ENCODE peak calls at places on chromosomes 16 and 17, in nine cellular contexts. I is vagina; M is transverse colon; O is upper lobe of right lung; Z is endodermal cell; V is naive thymus-derived CD4-positive, alpha-beta T cell; S is stomach; H is lung; U is tibial artery. X is an unnamed sample. For H3K4me1, the result is how much of the 10 kb centered on the place peaks cover.

GRCh38 chr17:19387921-19388521 is 1.0 kb upstream of the MFAP4 start:
- DNase-seq in I (no peak), M (no peak), O (no peak), Z (no peak), V (no peak), S (no peak), H (no peak), U (peak), X (no peak)

GRCh38 chr16:49050607-49051006 is 231.0 kb downstream of the CBLN1 start:
- DNase-seq in I (no peak), M (no peak), O (no peak), Z (no peak), V (no peak), S (no peak), H (no peak), U (no peak), X (no peak)

GRCh38 chr16:81442909-81443687 is 1.5 kb upstream of the CMIP start:
- DNase-seq in I (no peak), M (no peak), O (no peak), Z (peak), V (no peak), S (no peak), H (no peak), U (no peak), X (no peak)

GRCh38 chr17:57612202-57613071 is 132.7 kb downstream of the CCDC182 start:
- DNase-seq in I (no peak), M (no peak), O (no peak), Z (peak), V (no peak), S (no peak), H (no peak), U (no peak), X (no peak)

GRCh38 chr16:8962393-8963009 is 1.2 kb downstream of the USP7 start:
- DNase-seq in I (no peak), M (peak), O (peak), Z (peak), V (peak), S (peak), H (peak), U (no peak), X (no peak)

GRCh38 chr17:77449908-77450741 is 309.4 kb downstream of the SEC14L1 start:
- DNase-seq in I (no peak), M (peak), O (no peak), Z (peak), V (peak), S (peak), H (no peak), U (peak), X (peak)

GRCh38 chr16:64615647-64616280 is 506.1 kb downstream of the CDH11 start:
- DNase-seq in I (no peak), M (no peak), O (peak), Z (peak), V (no peak), S (no peak), H (no peak), U (no peak), X (peak)

GRCh38 chr16:65083181-65083845 is 38.5 kb downstream of the CDH11 start:
- DNase-seq in I (no peak), M (no peak), O (no peak), Z (no peak), V (no peak), S (no peak), H (no peak), U (no peak), X (no peak)

GRCh38 chr17:57577751-57578607 is 167.1 kb downstream of the CCDC182 start:
- DNase-seq in I (no peak), M (no peak), O (no peak), Z (peak), V (no peak), S (no peak), H (peak), U (peak), X (peak)

GRCh38 chr16:88763502-88764053 is 21.4 kb downstream of the PIEZO1 start:
- DNase-seq in I (no peak), M (no peak), O (peak), Z (peak), V (no peak), S (peak), H (peak), U (no peak), X (no peak)

GRCh38 chr17:29567362-29568330 is 809 bp upstream of the ABHD15 start:
- DNase-seq in I (no peak), M (peak), O (peak), Z (peak), V (peak), S (peak), H (peak), U (peak), X (peak)

GRCh38 chr17:1752425-1752941 is 9.4 kb upstream of the SERPINF1 start:
- DNase-seq in I (no peak), M (peak), O (peak), Z (peak), V (no peak), S (no peak), H (peak), U (peak), X (no peak)

GRCh38 chr16:72480926-72481325 is 309.0 kb upstream of the PMFBP1 start:
- DNase-seq in I (no peak), M (no peak), O (no peak), Z (no peak), V (no peak), S (no peak), H (no peak), U (no peak), X (no peak)

GRCh38 chr16:82031116-82032084 is 3.7 kb upstream of the HSD17B2 start:
- DNase-seq in I (no peak), M (no peak), O (no peak), Z (peak), V (no peak), S (no peak), H (no peak), U (no peak), X (no peak)

GRCh38 chr17:42779942-42780815 is at the start of gene WNK4:
- DNase-seq in I (no peak), M (peak), O (no peak), Z (peak), V (no peak), S (peak), H (no peak), U (no peak), X (no peak)

GRCh38 chr17:31446195-31446967 is 54.9 kb downstream of the RAB11FIP4 start:
- DNase-seq in I (no peak), M (no peak), O (no peak), Z (no peak), V (no peak), S (no peak), H (no peak), U (no peak), X (no peak)

GRCh38 chr16:53566568-53566967 is 63.6 kb upstream of the AKTIP start:
- DNase-seq in I (no peak), M (no peak), O (no peak), Z (no peak), V (no peak), S (no peak), H (no peak), U (no peak), X (no peak)

GRCh38 chr16:6827931-6828330 is 504.7 kb upstream of the RBFOX1 start:
- DNase-seq in I (no peak), M (no peak), O (no peak), Z (no peak), V (no peak), S (no peak), H (no peak), U (no peak), X (no peak)

GRCh38 chr17:1577186-1577585 is 14.6 kb upstream of the PITPNA start:
- DNase-seq in I (no peak), M (peak), O (peak), Z (peak), V (no peak), S (peak), H (peak), U (peak), X (peak)

GRCh38 chr17:79053251-79053925 is 21.2 kb upstream of the ENGASE start:
- DNase-seq in I (no peak), M (no peak), O (peak), Z (no peak), V (no peak), S (no peak), H (no peak), U (no peak), X (no peak)

GRCh38 chr17:9859781-9860180 is 34.1 kb downstream of the GLP2R start:
- DNase-seq in I (peak), M (no peak), O (no peak), Z (peak), V (no peak), S (no peak), H (no peak), U (no peak), X (no peak)

GRCh38 chr17:77174928-77175720 is 34.4 kb downstream of the SEC14L1 start:
- DNase-seq in I (no peak), M (no peak), O (no peak), Z (no peak), V (no peak), S (peak), H (no peak), U (no peak), X (no peak)

GRCh38 chr16:14307623-14308356 is 236.7 kb downstream of the MRTFB start:
- DNase-seq in I (no peak), M (no peak), O (no peak), Z (peak), V (no peak), S (no peak), H (no peak), U (peak), X (peak)

GRCh38 chr17:70871180-70871818 is 702.0 kb downstream of the KCNJ2 start:
- DNase-seq in I (no peak), M (no peak), O (no peak), Z (no peak), V (no peak), S (no peak), H (no peak), U (no peak), X (no peak)

GRCh38 chr16:4328580-4329353 is 12.9 kb downstream of the GLIS2 start:
- DNase-seq in I (no peak), M (no peak), O (peak), Z (no peak), V (no peak), S (no peak), H (no peak), U (no peak), X (peak)
- H3K4me3 ChIP-seq in I (peak), M (peak), O (peak), Z (no peak), V (no peak), S (peak), H (no peak), U (peak), X (peak)

DNA sequence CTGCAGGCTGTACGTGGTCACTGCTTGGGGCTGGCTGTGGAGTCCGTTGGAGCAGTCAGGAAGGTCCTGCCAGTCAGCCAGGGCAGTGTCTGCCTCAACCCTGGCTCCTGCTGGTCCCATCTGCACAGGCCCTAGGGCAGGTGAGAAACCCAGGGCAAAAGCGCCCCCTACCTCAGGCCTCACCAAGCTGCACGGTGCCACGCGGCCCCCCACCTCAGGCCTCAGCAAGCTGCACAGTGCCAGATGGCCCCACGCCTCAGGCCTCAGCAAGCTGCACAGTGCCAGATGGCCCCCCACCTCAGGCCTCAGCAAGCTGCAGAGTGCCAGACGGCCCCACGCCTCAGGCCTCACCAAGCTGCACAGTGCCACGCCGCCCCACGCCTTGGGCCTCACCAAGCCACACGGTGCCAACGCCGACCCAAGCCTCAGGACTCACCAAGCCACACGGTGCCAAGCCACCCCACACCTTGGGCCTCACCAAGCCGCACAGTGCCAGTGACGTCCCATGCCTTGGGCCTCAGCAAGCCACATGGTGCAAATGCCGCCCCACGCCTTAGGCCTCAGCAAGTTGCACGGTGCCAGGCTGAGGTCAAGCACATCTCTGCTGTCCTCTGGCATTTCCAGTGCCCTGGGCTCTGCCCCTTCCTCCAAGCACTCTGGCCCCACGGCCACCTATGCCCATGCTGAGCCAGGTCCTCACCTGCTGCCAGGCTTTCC is 5.5 kb downstream of the TMEM204 start:
- DNase-seq in I (no peak), M (no peak), O (no peak), Z (peak), V (no peak), S (no peak), H (no peak), U (no peak), X (no peak)
- H3K4me1 ChIP-seq in I (half or more), M (under half), O (under half), Z (under half), V (half or more), S (half or more), H (under half), U (under half), X (half or more)

GRCh38 chr17:63960430-63960829 is 12.3 kb downstream of the SCN4A start:
- DNase-seq in I (no peak), M (no peak), O (no peak), Z (peak), V (no peak), S (no peak), H (no peak), U (no peak), X (no peak)
- H3K4me3 ChIP-seq in I (no peak), M (no peak), O (no peak), Z (peak), V (no peak), S (no peak), H (no peak), U (no peak), X (no peak)

GRCh38 chr17:82442643-82443464 is 7.7 kb downstream of the CYBC1 start:
- DNase-seq in I (no peak), M (no peak), O (no peak), Z (no peak), V (no peak), S (no peak), H (no peak), U (no peak), X (no peak)

GRCh38 chr17:82443465-82444283 is 6.9 kb downstream of the CYBC1 start:
- DNase-seq in I (no peak), M (no peak), O (no peak), Z (no peak), V (no peak), S (no peak), H (no peak), U (no peak), X (no peak)

GRCh38 chr17:82440991-82441627 is 9.4 kb downstream of the CYBC1 start:
- DNase-seq in I (no peak), M (no peak), O (peak), Z (no peak), V (no peak), S (no peak), H (no peak), U (no peak), X (no peak)

GRCh38 chr17:82440377-82440981 is 10.1 kb downstream of the CYBC1 start:
- DNase-seq in I (no peak), M (no peak), O (peak), Z (peak), V (no peak), S (peak), H (no peak), U (no peak), X (no peak)

DNA sequence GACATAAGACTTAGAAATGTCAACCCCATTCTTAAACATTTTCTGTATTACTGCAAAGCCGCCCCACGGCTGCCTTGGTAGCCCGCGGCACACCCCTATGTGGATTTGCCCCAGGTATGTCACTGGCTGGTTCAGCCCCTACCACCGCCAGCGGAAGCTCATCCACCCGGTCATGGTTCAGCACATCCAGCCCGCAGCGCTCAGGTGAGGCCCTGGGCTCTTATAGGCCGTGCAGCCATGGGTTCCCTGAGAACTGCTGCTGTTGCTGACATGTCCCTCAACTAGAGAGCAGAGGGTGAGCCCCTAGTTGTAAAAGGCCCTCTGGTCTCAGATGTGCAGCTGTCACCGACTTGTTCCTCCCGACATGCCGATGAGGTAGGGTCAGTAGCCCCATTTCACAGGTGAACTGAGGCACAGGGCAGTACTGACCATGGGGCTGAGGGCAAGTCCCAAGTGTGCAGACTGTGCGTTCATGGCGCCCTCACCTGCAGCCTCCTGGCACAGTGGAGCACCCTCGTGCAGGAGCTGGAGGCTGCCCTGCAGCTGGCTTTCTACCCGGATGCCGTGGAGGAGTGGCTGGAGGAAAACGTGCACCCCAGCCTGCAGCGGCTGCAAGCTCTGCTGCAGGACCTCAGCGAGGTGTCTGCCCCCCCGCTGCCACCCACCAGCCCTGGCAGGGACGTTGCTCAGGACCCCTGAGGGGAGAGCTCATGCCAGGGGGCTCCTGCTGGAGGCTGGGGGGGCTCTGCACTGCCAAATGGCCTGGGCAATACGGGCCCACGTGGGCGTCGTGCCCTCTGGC is 8.7 kb downstream of the CYBC1 start:
- DNase-seq in I (no peak), M (no peak), O (no peak), Z (peak), V (no peak), S (no peak), H (no peak), U (no peak), X (no peak)
- H3K4me1 ChIP-seq in I (under half), M (under half), O (under half), Z (under half), V (under half), S (under half), H (under half), U (under half), X (under half)

DNA sequence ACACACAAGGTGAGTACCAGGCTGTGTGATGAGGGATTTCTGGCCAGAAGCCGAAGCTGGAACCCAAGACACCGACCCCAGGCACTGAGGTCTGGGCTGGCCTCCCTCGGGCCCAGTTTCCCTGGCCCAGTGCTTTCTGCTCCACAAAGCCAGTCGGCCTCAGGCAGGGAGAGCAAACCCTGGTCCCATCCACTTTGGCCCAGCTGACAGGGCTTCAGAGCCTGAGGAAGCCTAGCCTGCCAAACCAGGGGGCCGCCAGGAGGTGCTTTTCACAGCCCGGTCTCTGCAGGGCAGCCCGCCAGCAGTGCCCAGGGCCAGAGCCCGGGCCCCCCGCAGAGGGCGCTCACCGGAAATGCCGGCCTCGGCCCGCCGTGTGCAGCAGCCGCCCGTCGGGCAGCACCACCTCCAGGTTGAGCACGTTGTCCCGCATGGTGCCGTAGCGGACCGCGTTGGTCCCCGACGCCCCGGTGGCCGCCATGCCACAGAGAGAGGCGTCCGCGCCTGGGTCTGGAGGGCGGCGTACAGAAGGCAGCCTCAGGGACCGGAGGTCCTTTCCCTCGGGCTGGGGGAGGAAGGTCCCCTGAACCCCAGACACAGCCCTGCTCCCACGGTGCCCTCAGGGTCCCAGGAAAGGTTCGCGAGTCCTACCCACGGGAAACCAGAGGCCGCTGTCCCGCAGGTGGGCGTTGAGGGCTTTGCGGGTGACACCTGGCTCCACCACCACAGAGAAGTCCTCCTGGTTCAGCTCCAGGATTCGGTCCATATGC is 2.2 kb downstream of the LDHD start:
- DNase-seq in I (no peak), M (no peak), O (peak), Z (peak), V (no peak), S (no peak), H (no peak), U (no peak), X (no peak)
- H3K4me3 ChIP-seq in I (no peak), M (no peak), O (no peak), Z (no peak), V (no peak), S (no peak), H (no peak), U (no peak), X (no peak)

DNA sequence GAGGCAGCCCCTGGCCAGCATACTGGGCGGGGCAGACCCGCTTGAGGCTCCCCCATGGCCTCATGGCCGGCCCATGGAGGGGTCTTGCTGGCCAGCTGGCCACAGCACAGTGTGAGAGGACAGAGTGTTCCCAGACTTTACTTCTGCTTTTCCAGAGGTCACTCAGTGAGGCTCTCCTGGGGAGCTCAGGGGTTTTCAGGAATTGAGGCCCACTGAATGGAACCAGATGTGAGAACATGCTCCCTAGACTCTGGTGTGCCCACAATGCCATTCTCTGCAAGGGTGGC is 21.2 kb downstream of the ATP6V0D1 start:
- DNase-seq in I (no peak), M (no peak), O (no peak), Z (no peak), V (no peak), S (no peak), H (no peak), U (no peak), X (peak)
- H3K4me1 ChIP-seq in I (half or more), M (half or more), O (half or more), Z (under half), V (under half), S (half or more), H (under half), U (under half), X (half or more)